ENCODE peak calls at places on chromosomes 2 and 18, in six cellular contexts. A is fibroblast of the aortic adventitia; N is NCI-H2029; Z is sigmoid colon; I is activated naive CD4-positive, alpha-beta T cell; L is right atrium auricular region. C is an unnamed sample.

GRCh38 chr18:76943542-76944339 is 121.4 kb downstream of the ZNF236 start:
- DNase-seq in I (no peak), A (peak), Z (peak), L (no peak), N (no peak), C (no peak)

GRCh38 chr2:31239842-31240198 is 5.9 kb downstream of the EHD3 start:
- DNase-seq in L (peak), N (no peak), I (no peak), A (peak), Z (no peak), C (no peak)

GRCh38 chr18:49841236-49842217 is 28.2 kb upstream of the ACAA2 start:
- DNase-seq in I (no peak), A (no peak), N (no peak), Z (no peak), L (peak), C (no peak)

GRCh38 chr2:52334185-52334584 is 1302.3 kb upstream of the NRXN1 start:
- DNase-seq in L (no peak), A (no peak), N (no peak), Z (no peak), I (no peak), C (no peak)

GRCh38 chr2:85655961-85656403 is 12.0 kb downstream of the SFTPB start:
- DNase-seq in Z (no peak), A (peak), N (no peak), I (no peak), L (no peak), C (no peak)

GRCh38 chr2:44135771-44136170 is 32.9 kb upstream of the PPM1B start:
- DNase-seq in I (no peak), Z (no peak), A (peak), N (no peak), L (no peak), C (no peak)

GRCh38 chr2:239594772-239595608 is 194.2 kb upstream of the HDAC4 start:
- DNase-seq in A (no peak), I (no peak), Z (peak), N (no peak), L (no peak), C (no peak)

GRCh38 chr2:236866542-236867340 is 218.9 kb upstream of the COPS8 start:
- DNase-seq in I (no peak), Z (peak), L (peak), A (no peak), N (no peak), C (no peak)

GRCh38 chr2:161146996-161147395 is 13.2 kb upstream of the TANK start:
- DNase-seq in N (no peak), L (no peak), Z (no peak), I (no peak), A (no peak), C (no peak)

GRCh38 chr18:33573193-33573592 is 4.8 kb upstream of the ASXL3 start:
- DNase-seq in A (no peak), I (no peak), Z (no peak), N (no peak), L (no peak), C (peak)

GRCh38 chr2:239688098-239688497 is 287.3 kb upstream of the HDAC4 start:
- DNase-seq in I (no peak), A (no peak), N (no peak), Z (no peak), L (peak), C (no peak)

GRCh38 chr2:105886029-105886454 is 141.3 kb downstream of the NCK2 start:
- DNase-seq in L (peak), Z (no peak), I (no peak), A (peak), N (no peak), C (no peak)

GRCh38 chr2:17830053-17831034 is 14.1 kb downstream of the MSGN1 start:
- DNase-seq in I (no peak), A (peak), L (peak), N (peak), Z (no peak), C (peak)

GRCh38 chr2:181471783-181472182 is 14.6 kb downstream of the ITGA4 start:
- DNase-seq in N (no peak), A (no peak), Z (no peak), I (no peak), L (no peak), C (no peak)

GRCh38 chr2:44087037-44087713 is 81.5 kb upstream of the PPM1B start:
- DNase-seq in Z (peak), N (peak), L (peak), A (peak), I (peak), C (peak)

GRCh38 chr2:1727796-1728474 is 16.4 kb downstream of the PXDN start:
- DNase-seq in L (no peak), I (no peak), A (no peak), N (no peak), Z (peak), C (no peak)

GRCh38 chr18:62611395-62612241 is 88.8 kb downstream of the ZCCHC2 start:
- DNase-seq in L (no peak), A (no peak), I (no peak), N (no peak), Z (no peak), C (no peak)

GRCh38 chr2:171158790-171159325 is 1.8 kb downstream of the TLK1 start:
- DNase-seq in A (no peak), N (no peak), I (no peak), Z (no peak), L (no peak), C (peak)

GRCh38 chr2:210630904-210631560 is 74.6 kb downstream of the CPS1 start:
- DNase-seq in Z (no peak), N (peak), I (no peak), A (no peak), L (no peak), C (peak)

GRCh38 chr2:55482186-55482945 is 37.2 kb upstream of the CFAP36 start:
- DNase-seq in N (peak), Z (no peak), I (no peak), L (no peak), A (peak), C (peak)

GRCh38 chr18:49993299-49993698 is 180.0 kb upstream of the ACAA2 start:
- DNase-seq in N (no peak), Z (no peak), L (no peak), I (no peak), A (no peak), C (no peak)

GRCh38 chr2:232315049-232315922 is 63.3 kb upstream of the ALPP start:
- DNase-seq in I (peak), L (peak), A (no peak), Z (peak), N (no peak), C (no peak)

GRCh38 chr2:10721344-10722251 is at the start of gene ATP6V1C2:
- DNase-seq in N (peak), L (no peak), Z (no peak), I (no peak), A (no peak), C (peak)

GRCh38 chr2:69211111-69211510 is 175.9 kb downstream of the GFPT1 start:
- DNase-seq in A (peak), I (no peak), Z (no peak), N (no peak), L (no peak), C (no peak)

GRCh38 chr18:35076556-35076955 is 35.3 kb downstream of the MAPRE2 start:
- DNase-seq in N (no peak), A (peak), L (no peak), I (no peak), Z (no peak), C (no peak)

GRCh38 chr2:222521099-222521498 is 96.8 kb downstream of the SGPP2 start:
- DNase-seq in I (no peak), Z (no peak), L (no peak), N (no peak), A (no peak), C (no peak)

GRCh38 chr2:240597054-240597418 is 10.5 kb downstream of the CAPN10 start:
- DNase-seq in A (no peak), N (no peak), I (no peak), L (no peak), Z (peak), C (no peak)

GRCh38 chr2:128306081-128306930 is 12.4 kb downstream of the HS6ST1 start:
- DNase-seq in Z (peak), N (peak), L (no peak), I (no peak), A (peak), C (peak)

GRCh38 chr2:128314348-128315121 is 4.1 kb downstream of the HS6ST1 start:
- DNase-seq in A (no peak), L (peak), I (no peak), Z (peak), N (no peak), C (no peak)

GRCh38 chr18:45621068-45621511 is 5.8 kb downstream of the SLC14A2 start:
- DNase-seq in I (no peak), A (peak), L (peak), N (peak), Z (no peak), C (peak)

GRCh38 chr2:168136392-168136977 is 110.9 kb downstream of the STK39 start:
- DNase-seq in Z (no peak), N (peak), I (no peak), A (peak), L (no peak), C (no peak)

C was measured in DMS153.